ENCODE peak calls at places on chromosome 14, in nine cellular contexts. X is IMR-90; U is epithelial cell of esophagus; Z is foreskin fibroblast; L is aorta; M is suprapubic skin; I is CD8-positive, alpha-beta memory T cell; S is choroid plexus epithelial cell; C is cardiac muscle cell. G is an unnamed sample.

GRCh38 chr14:56592746-56593544 is 13.3 kb downstream of the TMEM260 start:
- DNase-seq in I (no peak), X (no peak), S (no peak), M (no peak), C (no peak), U (no peak), Z (no peak), L (no peak), G (no peak)

GRCh38 chr14:103260629-103261124 is 73.4 kb upstream of the EIF5 start:
- DNase-seq in X (peak), L (no peak), M (no peak), U (peak), I (no peak), S (peak), Z (peak), C (no peak), G (no peak)

GRCh38 chr14:41605550-41606248 is 977 bp upstream of the LRFN5 start:
- DNase-seq in C (peak), U (no peak), L (peak), Z (peak), S (peak), X (peak), I (no peak), M (no peak), G (no peak)

GRCh38 chr14:67863223-67863622 is 43.6 kb downstream of the RAD51B start:
- DNase-seq in S (no peak), Z (no peak), X (no peak), I (no peak), M (no peak), L (no peak), U (peak), C (no peak), G (no peak)

GRCh38 chr14:104436741-104437701 is 142.5 kb upstream of the C14orf180 start:
- DNase-seq in M (peak), U (no peak), Z (no peak), C (no peak), I (no peak), X (no peak), L (peak), S (no peak), G (peak)

GRCh38 chr14:52351191-52351560 is 37.1 kb downstream of the PTGER2 start:
- DNase-seq in C (peak), I (no peak), S (peak), X (peak), M (no peak), U (no peak), L (no peak), Z (peak), G (no peak)

GRCh38 chr14:96861568-96862310 is 64.6 kb downstream of the VRK1 start:
- DNase-seq in L (no peak), Z (no peak), M (no peak), C (peak), U (no peak), S (no peak), I (no peak), X (no peak), G (no peak)

GRCh38 chr14:91796622-91797347 is 64.9 kb upstream of the CATSPERB start:
- DNase-seq in M (no peak), X (peak), L (no peak), C (no peak), I (no peak), S (peak), U (no peak), Z (peak), G (no peak)

GRCh38 chr14:37197421-37198272 is at the start of gene MIPOL1:
- DNase-seq in L (peak), C (peak), X (peak), S (peak), M (peak), U (peak), Z (peak), I (no peak), G (peak)

GRCh38 chr14:99612737-99613330 is 8.8 kb upstream of the CCDC85C start:
- DNase-seq in L (no peak), U (peak), X (peak), I (no peak), Z (peak), S (peak), C (no peak), M (no peak), G (no peak)

GRCh38 chr14:23942587-23942986 is 11.0 kb upstream of the DHRS4 start:
- DNase-seq in L (no peak), C (no peak), Z (no peak), X (no peak), I (no peak), S (no peak), U (peak), M (no peak), G (no peak)

GRCh38 chr14:23436327-23437141 is 1.1 kb upstream of the MYH7 start:
- DNase-seq in L (no peak), U (no peak), Z (no peak), X (no peak), M (no peak), I (no peak), C (peak), S (no peak), G (peak)

GRCh38 chr14:61561657-61562276 is 133.5 kb upstream of the HIF1A start:
- DNase-seq in L (peak), M (no peak), X (peak), Z (peak), C (peak), I (no peak), U (peak), S (peak), G (peak)

GRCh38 chr14:77026166-77026929 is 2.2 kb downstream of the IRF2BPL start:
- DNase-seq in I (no peak), M (peak), U (peak), Z (peak), C (peak), X (peak), L (peak), S (peak), G (no peak)

GRCh38 chr14:41718477-41719166 is 111.9 kb downstream of the LRFN5 start:
- DNase-seq in I (no peak), M (no peak), Z (no peak), S (peak), C (no peak), L (no peak), X (no peak), U (peak), G (no peak)

GRCh38 chr14:36656769-36657408 is 4.8 kb upstream of the PAX9 start:
- DNase-seq in I (no peak), M (no peak), C (no peak), S (no peak), L (no peak), X (no peak), Z (no peak), U (no peak), G (no peak)

GRCh38 chr14:101813171-101813759 is 51.8 kb downstream of the PPP2R5C start:
- DNase-seq in I (no peak), C (no peak), S (no peak), Z (no peak), X (no peak), M (no peak), L (no peak), U (no peak), G (no peak)

GRCh38 chr14:30291216-30291615 is 267.7 kb upstream of the G2E3 start:
- DNase-seq in L (no peak), I (no peak), X (peak), C (no peak), U (peak), S (peak), Z (peak), M (no peak), G (no peak)

GRCh38 chr14:102057480-102058114 is 29.2 kb downstream of the HSP90AA1 start:
- DNase-seq in U (no peak), I (peak), M (no peak), Z (no peak), S (no peak), X (no peak), L (no peak), C (no peak), G (no peak)

GRCh38 chr14:55600784-55601561 is 21.0 kb downstream of the KTN1 start:
- DNase-seq in Z (peak), L (no peak), U (peak), I (no peak), C (no peak), S (peak), M (no peak), X (peak), G (no peak)

GRCh38 chr14:24211311-24211710 is 2.0 kb downstream of the CHMP4A start:
- DNase-seq in I (no peak), X (no peak), U (no peak), M (no peak), C (no peak), S (no peak), Z (no peak), L (no peak), G (peak)

GRCh38 chr14:45070215-45070614 is 13.7 kb upstream of the PRPF39 start:
- DNase-seq in C (no peak), L (no peak), X (peak), S (peak), M (no peak), U (peak), I (no peak), Z (peak), G (no peak)

GRCh38 chr14:96105921-96106441 is 66.8 kb downstream of the C14orf132 start:
- DNase-seq in L (peak), U (peak), M (peak), X (no peak), Z (peak), C (no peak), I (no peak), S (no peak), G (no peak)

GRCh38 chr14:68627868-68628604 is 164.8 kb downstream of the ZFP36L1 start:
- DNase-seq in X (no peak), L (peak), I (peak), S (no peak), U (peak), C (no peak), M (no peak), Z (no peak), G (peak)

GRCh38 chr14:97106609-97107008 is 309.4 kb downstream of the VRK1 start:
- DNase-seq in L (no peak), S (no peak), C (no peak), X (no peak), M (no peak), I (no peak), Z (no peak), U (no peak), G (no peak)

GRCh38 chr14:31419179-31420012 is 954 bp downstream of the HEATR5A start:
- DNase-seq in S (peak), L (no peak), M (no peak), X (peak), C (no peak), U (no peak), Z (peak), I (no peak), G (no peak)

GRCh38 chr14:91144425-91145145 is 30.7 kb downstream of the DGLUCY start:
- DNase-seq in U (peak), Z (peak), S (peak), M (no peak), C (no peak), I (no peak), X (peak), L (no peak), G (no peak)

GRCh38 chr14:36604757-36605505 is 22.5 kb upstream of the NKX2-8 start:
- DNase-seq in C (peak), U (peak), L (no peak), I (no peak), S (peak), M (no peak), Z (peak), X (peak), G (no peak)

GRCh38 chr14:99143126-99143525 is 128.9 kb downstream of the BCL11B start:
- DNase-seq in U (no peak), L (peak), I (no peak), S (no peak), C (no peak), M (peak), X (no peak), Z (no peak), G (no peak)

GRCh38 chr14:21070610-21071224 is 613 bp downstream of the ARHGEF40 start:
- DNase-seq in L (peak), S (peak), U (peak), Z (peak), M (no peak), X (peak), I (no peak), C (peak), G (peak)

GRCh38 chr14:61512508-61512907 is 182.8 kb upstream of the HIF1A start:
- DNase-seq in Z (peak), M (no peak), C (no peak), X (peak), U (peak), I (no peak), L (no peak), S (peak), G (no peak)

GRCh38 chr14:32171469-32171868 is 30.4 kb upstream of the RNU6-7 start:
- DNase-seq in M (no peak), C (no peak), U (no peak), X (no peak), I (no peak), L (no peak), S (no peak), Z (no peak), G (no peak)

GRCh38 chr14:87443787-87444186 is 549.2 kb downstream of the GALC start:
- DNase-seq in Z (peak), U (peak), I (no peak), S (no peak), L (no peak), C (no peak), X (peak), M (no peak), G (no peak)

GRCh38 chr14:21902561-21903199 is 229.1 kb upstream of the OR4E1 start:
- DNase-seq in M (no peak), Z (no peak), I (no peak), U (no peak), C (no peak), L (no peak), X (no peak), S (peak), G (no peak)

GRCh38 chr14:103393687-103394626 is 8.7 kb downstream of the MARK3 start:
- DNase-seq in C (peak), S (peak), Z (peak), I (no peak), X (peak), L (no peak), U (peak), M (no peak), G (no peak)

GRCh38 chr14:103085106-103086091 is 1.4 kb downstream of the LBHD2 start:
- DNase-seq in C (no peak), S (no peak), X (no peak), M (no peak), L (peak), Z (no peak), I (no peak), U (no peak), G (no peak)

GRCh38 chr14:54001189-54001878 is 44.7 kb upstream of the BMP4 start:
- DNase-seq in X (no peak), I (no peak), U (peak), L (no peak), S (no peak), M (no peak), Z (peak), C (peak), G (no peak)

GRCh38 chr14:50977863-50978520 is 33.7 kb upstream of the PYGL start:
- DNase-seq in M (no peak), X (no peak), L (no peak), C (no peak), I (no peak), U (no peak), Z (no peak), S (no peak), G (no peak)

GRCh38 chr14:103078420-103078749 is 5.6 kb upstream of the LBHD2 start:
- DNase-seq in L (peak), Z (peak), M (peak), I (peak), X (peak), S (peak), U (peak), C (peak), G (no peak)

DNA sequence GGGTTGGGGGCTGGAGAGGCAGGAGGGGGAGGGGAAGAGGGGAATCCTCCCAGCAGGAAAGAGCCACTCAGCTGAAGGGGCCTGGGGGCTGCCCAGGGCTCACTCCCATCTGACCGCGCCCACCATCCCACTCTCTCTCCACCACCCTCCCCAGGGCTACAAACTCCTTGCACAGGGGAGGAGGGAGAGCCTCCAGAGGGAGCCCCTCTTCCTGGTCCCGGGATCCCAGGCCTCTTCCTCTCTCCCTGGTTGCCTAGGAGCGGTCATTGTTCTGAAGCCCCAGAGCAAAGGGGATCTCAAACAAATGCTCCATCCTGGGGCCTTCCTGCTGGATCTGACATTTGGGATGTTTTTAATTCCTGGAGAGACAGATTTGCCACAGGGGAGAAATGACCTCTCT is 39.8 kb upstream of the DLK1 start:
- DNase-seq in S (no peak), L (no peak), U (no peak), M (no peak), C (no peak), I (no peak), Z (no peak), X (no peak), G (no peak)
- H3K4me3 ChIP-seq in S (no peak), L (no peak), U (no peak), M (no peak), C (no peak), I (no peak), Z (no peak), X (no peak), G (no peak)

DNA sequence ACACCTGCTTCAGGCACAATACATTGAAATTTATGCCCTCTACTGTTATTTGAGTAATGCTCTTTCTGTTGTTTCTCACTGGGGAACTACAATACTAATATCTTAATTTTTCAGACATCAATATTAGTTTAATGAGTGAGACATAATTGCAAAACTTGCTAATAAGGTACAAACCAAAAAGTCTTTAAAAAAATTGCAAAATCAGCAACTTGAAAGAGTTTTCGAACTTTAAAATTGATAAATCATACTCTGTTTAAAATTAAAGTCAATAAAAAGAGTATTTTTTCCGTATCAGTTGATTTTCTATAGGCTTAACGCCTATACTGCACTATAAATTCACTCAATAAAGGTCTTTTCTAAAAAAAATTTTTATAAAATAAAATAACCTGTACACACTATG is 1735.9 kb upstream of the SEL1L start:
- DNase-seq in I (no peak), S (no peak), Z (no peak), M (no peak), L (no peak), C (no peak), X (no peak), U (no peak), G (no peak)
- H3K4me3 ChIP-seq in I (no peak), S (no peak), Z (no peak), M (no peak), L (no peak), C (no peak), X (no peak), U (no peak), G (no peak)

DNA sequence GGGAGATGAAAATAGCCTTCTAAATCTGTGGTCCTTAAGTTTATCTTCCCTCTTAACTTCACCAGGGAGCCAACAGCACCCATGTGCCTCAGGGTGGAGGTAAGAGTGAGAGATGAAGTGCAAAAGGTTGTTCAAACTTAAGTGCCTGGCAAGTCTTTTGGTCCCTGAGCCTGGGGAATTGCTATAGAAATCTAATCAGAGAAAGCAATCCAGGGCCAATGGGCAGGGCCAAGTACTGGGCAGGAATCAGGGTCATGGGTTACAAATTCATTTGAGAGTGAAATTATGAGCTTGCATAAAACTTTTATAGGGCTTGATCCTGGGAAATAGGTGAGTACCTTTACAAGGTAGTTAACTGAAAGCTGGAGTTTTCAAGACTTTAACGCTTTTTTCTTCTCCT is 59.1 kb downstream of the ARF6 start:
- DNase-seq in M (no peak), I (no peak), U (no peak), L (no peak), C (no peak), Z (no peak), X (no peak), S (no peak), G (no peak)
- H3K4me3 ChIP-seq in M (no peak), I (no peak), U (no peak), L (no peak), C (no peak), Z (no peak), X (no peak), S (no peak), G (no peak)

GRCh38 chr14:70955543-70956480 is 48.6 kb downstream of the PCNX1 start:
- DNase-seq in Z (peak), C (peak), L (no peak), U (peak), I (peak), M (no peak), S (peak), X (peak), G (no peak)
- H3K4me3 ChIP-seq in Z (no peak), C (no peak), L (no peak), U (no peak), I (no peak), M (no peak), S (no peak), X (no peak), G (no peak)

DNA sequence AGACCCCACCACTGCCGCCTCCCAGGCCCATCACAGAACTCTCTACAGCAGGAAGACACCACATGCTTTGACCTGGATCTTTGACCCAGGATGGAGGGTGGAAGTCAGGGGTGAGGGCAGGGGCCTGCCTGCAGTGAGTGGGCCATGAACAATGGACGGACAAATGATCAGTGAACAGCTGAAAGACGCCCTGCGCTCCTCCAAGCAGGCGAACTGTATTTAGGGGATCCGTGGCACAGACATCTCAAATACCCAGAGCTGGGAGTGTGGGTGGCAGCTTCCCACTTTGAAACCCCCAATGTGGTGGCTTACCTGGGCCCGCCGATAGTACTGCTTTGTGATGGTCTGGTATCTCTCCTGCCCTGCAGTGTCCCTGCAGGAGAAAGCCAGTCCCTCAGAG is 8.7 kb upstream of the GPX2 start:
- DNase-seq in I (no peak), S (no peak), C (no peak), X (no peak), M (peak), U (no peak), L (no peak), Z (no peak), G (no peak)
- H3K4me3 ChIP-seq in I (no peak), S (no peak), C (no peak), X (no peak), M (no peak), U (no peak), L (no peak), Z (no peak), G (no peak)

GRCh38 chr14:93775158-93775557 is 13.1 kb downstream of the PRIMA1 start:
- DNase-seq in U (no peak), C (no peak), S (no peak), M (no peak), X (no peak), L (no peak), I (no peak), Z (no peak), G (no peak)

GRCh38 chr14:93780811-93781210 is 7.5 kb downstream of the PRIMA1 start:
- DNase-seq in U (no peak), S (no peak), Z (no peak), L (no peak), M (no peak), I (no peak), C (no peak), X (no peak), G (no peak)

GRCh38 chr14:93775744-93776143 is 12.5 kb downstream of the PRIMA1 start:
- DNase-seq in M (peak), X (no peak), S (no peak), L (no peak), C (no peak), U (no peak), Z (no peak), I (no peak), G (no peak)

GRCh38 chr14:93778856-93779629 is 9.2 kb downstream of the PRIMA1 start:
- DNase-seq in I (no peak), X (no peak), S (no peak), L (no peak), M (peak), C (no peak), Z (no peak), U (no peak), G (no peak)

GRCh38 chr14:93778453-93778852 is 9.8 kb downstream of the PRIMA1 start:
- DNase-seq in I (no peak), L (no peak), M (no peak), S (no peak), Z (no peak), U (no peak), C (no peak), X (no peak), G (no peak)
- H3K4me3 ChIP-seq in I (no peak), L (no peak), M (no peak), S (no peak), Z (no peak), U (no peak), C (no peak), X (no peak), G (no peak)